ENCODE peak calls at places on chromosomes 11 and 22, in ten cellular contexts. L, W, H, Z, I, O, B, N, J and D are unnamed samples.
A peak's percentile ranks its signal among the peaks of the same experiment; 100 is the strongest.

GRCh38 chr11:46889689-46890475 is 28.5 kb downstream of the LRP4 start:
- DNase-seq in O (peak; percentile 73), I (peak; percentile 79), N (peak; percentile 63), H (peak; percentile 74), L (peak; percentile 79), W (peak; percentile 78), J (peak; percentile 39), Z (no peak), B (peak; percentile 82), D (peak; percentile 90)

GRCh38 chr11:104584823-104585222 is 313.4 kb downstream of the CASP12 start:
- DNase-seq in N (no peak), J (no peak), Z (no peak), B (no peak), H (no peak), W (no peak), I (no peak), L (no peak), O (no peak), D (no peak)

GRCh38 chr11:23423119-23423518 is 562.8 kb upstream of the CCDC179 start:
- DNase-seq in O (no peak), J (peak; percentile 29), H (no peak), Z (no peak), L (peak; percentile 36), I (no peak), W (no peak), N (no peak), B (no peak), D (no peak)

GRCh38 chr11:34865261-34865660 is 50.9 kb downstream of the APIP start:
- DNase-seq in Z (no peak), I (no peak), N (no peak), J (no peak), W (no peak), O (no peak), L (no peak), B (no peak), H (no peak), D (no peak)

GRCh38 chr22:27512283-27512761 is 289.2 kb downstream of the MN1 start:
- DNase-seq in Z (peak; percentile 84), O (no peak), H (peak; percentile 68), W (peak; percentile 43), B (no peak), L (peak; percentile 92), J (peak; percentile 83), N (peak; percentile 86), I (peak; percentile 97), D (peak; percentile 53)

GRCh38 chr22:30438559-30438958 is 13.0 kb downstream of the MTFP1 start:
- DNase-seq in I (no peak), O (no peak), W (peak; percentile 29), Z (no peak), B (no peak), H (no peak), J (no peak), L (no peak), N (no peak), D (no peak)

GRCh38 chr22:50473088-50473487 is 1.7 kb downstream of the SBF1 start:
- DNase-seq in J (no peak), L (no peak), O (no peak), H (no peak), I (no peak), B (peak; percentile 38), N (no peak), W (peak; percentile 41), Z (peak; percentile 11), D (no peak)

GRCh38 chr11:59053387-59053786 is 32.7 kb upstream of the GLYATL1B start:
- DNase-seq in J (peak; percentile 37), H (peak; percentile 66), W (peak; percentile 74), B (peak; percentile 74), N (peak; percentile 41), I (peak; percentile 41), Z (peak; percentile 57), L (peak; percentile 53), O (peak; percentile 37), D (peak; percentile 81)

DNA sequence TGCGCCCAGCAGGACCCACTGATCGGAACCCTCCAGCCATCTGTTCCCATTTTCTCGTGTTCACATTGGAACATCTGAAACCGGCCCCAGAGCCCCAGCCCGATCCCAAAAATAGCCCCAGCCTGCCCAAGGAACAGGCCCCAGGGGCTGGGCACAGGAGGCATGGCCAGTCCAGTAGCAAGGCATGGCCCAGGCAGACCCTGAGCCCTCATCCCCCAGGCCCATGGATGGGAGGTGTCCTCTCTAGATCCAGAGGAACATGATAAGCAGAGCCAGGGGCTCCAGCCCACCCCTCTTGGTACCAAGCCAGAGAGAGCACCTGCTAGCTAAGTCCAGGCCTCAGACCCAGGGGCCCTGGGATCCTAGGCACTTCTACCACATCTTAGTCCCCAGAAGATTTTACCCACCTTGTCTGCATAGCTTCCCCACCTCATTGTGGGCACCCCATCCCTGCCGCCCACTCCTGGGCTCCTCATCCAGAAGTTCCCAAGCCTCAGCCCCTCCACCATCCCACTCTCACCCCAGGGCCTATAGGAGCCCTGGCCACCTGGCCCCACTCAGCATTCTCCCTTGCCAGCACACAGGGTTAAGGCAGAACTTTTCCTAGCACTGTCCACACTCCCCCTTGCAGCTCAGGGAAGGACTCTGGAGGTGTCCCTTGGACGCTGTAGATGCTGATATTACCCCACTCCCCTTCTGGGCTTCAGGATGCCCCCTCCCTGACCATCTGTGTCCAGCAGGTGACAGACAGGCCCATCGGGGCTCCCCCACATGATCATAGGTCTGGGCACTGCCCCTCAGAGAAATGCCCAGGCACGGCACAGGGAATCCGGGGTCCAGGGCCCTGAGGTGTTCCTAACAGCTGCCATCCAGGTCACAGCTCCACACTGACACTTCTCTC is 9.5 kb downstream of the BCL9L start:
- DNase-seq in B (no peak), J (no peak), O (no peak), N (no peak), Z (no peak), H (no peak), L (no peak), W (no peak), I (peak; percentile 47), D (peak; percentile 15)
- H3K27ac ChIP-seq in B (peak overlapping the region; percentile 79), J (peak overlapping the region; percentile 96), O (no peak overlapping the region), N (peak overlapping the region; percentile 97), Z (peak overlapping the region; percentile 96), H (peak overlapping the region; percentile 93), L (peak overlapping the region; percentile 99), W (peak overlapping the region; percentile 98), I (peak overlapping the region; percentile 94), D (peak overlapping the region; percentile 98)

GRCh38 chr22:47395481-47395880 is 633.0 kb downstream of the TBC1D22A start:
- DNase-seq in I (no peak), L (peak; percentile 53), O (no peak), W (no peak), H (no peak), J (no peak), N (no peak), Z (no peak), B (no peak), D (no peak)

GRCh38 chr22:47394504-47395440 is 632.3 kb downstream of the TBC1D22A start:
- DNase-seq in N (no peak), Z (no peak), J (no peak), O (no peak), B (no peak), I (no peak), L (no peak), H (no peak), W (no peak), D (no peak)

GRCh38 chr22:47396105-47396504 is 633.7 kb downstream of the TBC1D22A start:
- DNase-seq in H (no peak), B (no peak), J (no peak), I (no peak), N (no peak), W (no peak), O (no peak), L (no peak), Z (no peak), D (no peak)

GRCh38 chr22:47397673-47398072 is 635.2 kb downstream of the TBC1D22A start:
- DNase-seq in O (no peak), I (no peak), J (no peak), N (no peak), H (no peak), Z (no peak), B (no peak), L (no peak), W (no peak), D (no peak)

DNA sequence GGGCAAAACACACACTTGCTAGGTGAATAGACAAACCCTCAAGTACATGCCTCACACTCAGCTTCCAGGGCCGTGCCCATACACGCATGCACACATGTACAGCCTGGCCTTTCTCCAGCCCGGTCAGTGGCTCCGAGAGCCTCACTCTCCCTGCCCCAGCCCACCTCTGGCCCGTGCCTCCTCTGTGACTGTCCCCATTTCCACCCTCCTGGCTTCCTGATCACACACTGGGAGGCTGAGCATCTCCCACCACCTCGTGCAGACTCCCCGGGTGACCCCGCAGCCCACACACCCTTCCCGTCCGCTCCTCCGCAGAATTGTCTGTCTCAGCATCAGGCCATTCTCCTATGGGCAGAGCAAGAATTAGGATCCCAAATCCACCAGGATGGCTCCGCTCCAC is 634.1 kb downstream of the TBC1D22A start:
- DNase-seq in J (no peak), O (no peak), B (no peak), H (no peak), L (no peak), Z (no peak), I (no peak), N (no peak), W (no peak), D (no peak)
- H3K9me3 ChIP-seq in J (peaks cover 32% of the 10 kb centered on the region), O (peaks cover 43% of the 10 kb centered on the region), B (no peaks in the 10 kb centered on the region), H (no peaks in the 10 kb centered on the region), L (no peaks in the 10 kb centered on the region), Z (no peaks in the 10 kb centered on the region), I (no peaks in the 10 kb centered on the region), N (no peaks in the 10 kb centered on the region), W (no peaks in the 10 kb centered on the region), D (no peaks in the 10 kb centered on the region)

DNA sequence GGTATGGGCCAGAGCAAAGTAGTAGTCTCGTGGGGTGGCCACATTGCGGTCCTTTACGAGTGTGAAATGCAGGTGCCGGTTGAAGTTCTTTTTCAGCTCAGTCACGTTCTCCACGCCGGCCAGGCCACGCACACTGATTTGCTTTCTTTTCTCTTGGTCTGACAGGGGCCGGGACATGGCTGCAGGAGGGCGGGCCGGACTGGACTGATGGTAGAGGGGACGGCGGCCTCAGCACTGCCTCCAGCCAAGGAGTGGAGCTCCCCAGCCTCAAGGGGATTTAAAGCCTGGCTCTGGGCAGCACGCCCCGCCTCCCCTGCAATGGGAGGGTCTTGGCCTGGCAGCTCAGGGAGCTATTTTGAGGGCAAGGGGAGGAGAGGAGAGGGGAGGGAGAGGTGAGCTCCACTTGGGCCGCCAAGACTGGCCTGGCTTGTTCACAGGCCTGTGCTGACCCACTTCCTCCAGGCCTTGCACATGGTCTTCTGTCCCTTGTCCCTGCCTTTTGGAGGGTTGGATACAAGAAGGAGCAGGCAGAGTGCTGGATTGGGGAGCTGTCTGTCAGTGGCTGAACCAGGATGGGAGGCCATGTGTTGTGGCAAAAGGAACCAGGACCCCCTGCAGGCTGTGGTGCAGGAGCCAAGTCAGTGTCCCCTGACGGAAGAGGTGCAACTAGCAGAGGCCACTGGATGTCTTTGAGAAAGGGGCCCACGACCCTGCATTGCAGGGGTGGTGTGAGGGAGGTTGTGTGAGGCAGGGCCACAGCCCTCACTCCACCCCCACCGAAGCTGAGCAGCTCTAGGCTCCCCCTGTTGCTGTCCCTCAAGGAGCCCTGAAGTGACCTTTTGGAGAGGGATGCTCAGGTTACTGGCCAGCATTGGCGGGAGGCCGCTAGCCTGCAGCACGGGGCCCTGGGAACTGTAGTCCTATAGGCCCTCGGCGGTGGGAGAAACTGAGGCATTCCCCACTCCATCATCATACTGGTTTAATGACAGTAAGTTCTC is at the start of gene PYGM:
- DNase-seq in B (peak; percentile 90), Z (peak; percentile 90), O (no peak), H (no peak), J (no peak), N (peak; percentile 85), W (no peak), L (peak; percentile 60), I (peak; percentile 79), D (peak; percentile 62)
- H3K4me3 ChIP-seq in B (no peak within 1 kb of the TSS), Z (peak within 1 kb of the TSS; percentile 35), O (no peak within 1 kb of the TSS), H (no peak within 1 kb of the TSS), J (no peak within 1 kb of the TSS), N (peak within 1 kb of the TSS; percentile 60), W (peak within 1 kb of the TSS; percentile 10), L (no peak within 1 kb of the TSS), I (no peak within 1 kb of the TSS), D (no peak within 1 kb of the TSS)

GRCh38 chr22:33835196-33835788 is 85.0 kb downstream of the LARGE1 start:
- DNase-seq in J (no peak), I (no peak), B (peak; percentile 42), N (no peak), H (no peak), O (no peak), L (no peak), W (peak; percentile 70), Z (no peak), D (no peak)
- H3K27ac ChIP-seq in J (no peak overlapping the region), I (no peak overlapping the region), B (no peak overlapping the region), N (no peak overlapping the region), H (no peak overlapping the region), O (no peak overlapping the region), L (no peak overlapping the region), W (no peak overlapping the region), Z (no peak overlapping the region), D (no peak overlapping the region)